ENCODE peak calls at places on chromosome 11, in nine cellular contexts. T is iPS DF 6.9; A is stimulated activated naive CD8-positive, alpha-beta T cell treated with anti-CD3 and anti-CD28 coated beads, Interleukin-15, Interleukin-2, amounts not matched to agents 100 U/mL and 50 U/mL, for 24 hours; H is B cell; J is KBM-7; Z is fibroblast of lung; X is Calu3; L is HCEC 1CT; G is EL. B is an unnamed sample.

GRCh38 chr11:130726647-130727046 is 189.6 kb downstream of the SNX19 start:
- DNase-seq in T (no peak), A (no peak), H (no peak), J (no peak), Z (no peak), X (no peak), L (no peak), G (no peak), B (no peak)

GRCh38 chr11:3058753-3059664 is 1.8 kb upstream of the CARS1 start:
- DNase-seq in T (no peak), A (no peak), H (no peak), J (no peak), Z (peak), X (peak), L (peak), G (peak), B (peak)

GRCh38 chr11:44948155-44948554 is 2.5 kb downstream of the TP53I11 start:
- DNase-seq in T (no peak), A (no peak), H (no peak), J (no peak), Z (no peak), X (no peak), L (no peak), G (no peak), B (no peak)

GRCh38 chr11:46520971-46521745 is 72.7 kb downstream of the AMBRA1 start:
- DNase-seq in T (no peak), A (no peak), H (no peak), J (no peak), Z (peak), X (no peak), L (peak), G (peak), B (peak)

GRCh38 chr11:32435511-32435946 is at the start of gene WT1:
- DNase-seq in T (no peak), A (no peak), H (no peak), J (peak), Z (no peak), X (no peak), L (no peak), G (no peak), B (no peak)

GRCh38 chr11:30329150-30329940 is 6.4 kb downstream of the ARL14EP start:
- DNase-seq in T (no peak), A (no peak), H (no peak), J (no peak), Z (no peak), X (no peak), L (no peak), G (no peak), B (no peak)

GRCh38 chr11:26297179-26297970 is 34.6 kb upstream of the ANO3 start:
- DNase-seq in T (no peak), A (no peak), H (peak), J (peak), Z (peak), X (peak), L (peak), G (peak), B (peak)

GRCh38 chr11:121996574-121996973 is 119.4 kb downstream of the BLID start:
- DNase-seq in T (no peak), A (no peak), H (no peak), J (no peak), Z (no peak), X (no peak), L (no peak), G (no peak), B (no peak)

GRCh38 chr11:795638-796564 is 2.2 kb downstream of the SLC25A22 start:
- DNase-seq in T (no peak), A (peak), H (peak), J (peak), Z (peak), X (peak), L (peak), G (peak), B (peak)

GRCh38 chr11:2463766-2464277 is 19.0 kb downstream of the KCNQ1 start:
- DNase-seq in T (no peak), A (no peak), H (no peak), J (no peak), Z (no peak), X (peak), L (no peak), G (no peak), B (no peak)

GRCh38 chr11:27085605-27086004 is 45.0 kb downstream of the BBOX1 start:
- DNase-seq in T (no peak), A (no peak), H (no peak), J (no peak), Z (no peak), X (no peak), L (no peak), G (no peak), B (peak)

GRCh38 chr11:95335989-95336388 is 105.0 kb upstream of the SESN3 start:
- DNase-seq in T (no peak), A (no peak), H (peak), J (no peak), Z (no peak), X (no peak), L (no peak), G (no peak), B (no peak)

GRCh38 chr11:70306586-70307033 is 36.1 kb downstream of the PPFIA1 start:
- DNase-seq in T (no peak), A (no peak), H (no peak), J (peak), Z (no peak), X (peak), L (no peak), G (no peak), B (no peak)

GRCh38 chr11:117438371-117439000 is 110.8 kb downstream of the CEP164 start:
- DNase-seq in T (no peak), A (peak), H (no peak), J (no peak), Z (no peak), X (no peak), L (no peak), G (no peak), B (no peak)

GRCh38 chr11:33443684-33444083 is 186.5 kb downstream of the HIPK3 start:
- DNase-seq in T (no peak), A (no peak), H (no peak), J (no peak), Z (no peak), X (no peak), L (no peak), G (no peak), B (no peak)

GRCh38 chr11:92556435-92556834 is 331.8 kb downstream of the FAT3 start:
- DNase-seq in T (no peak), A (no peak), H (no peak), J (no peak), Z (peak), X (peak), L (no peak), G (peak), B (peak)

GRCh38 chr11:123195182-123196059 is at the start of gene CLMP:
- DNase-seq in T (no peak), A (peak), H (no peak), J (no peak), Z (peak), X (no peak), L (peak), G (peak), B (peak)

GRCh38 chr11:67354314-67355022 is 1.1 kb upstream of the POLD4 start:
- DNase-seq in T (no peak), A (no peak), H (no peak), J (peak), Z (peak), X (peak), L (peak), G (peak), B (peak)

GRCh38 chr11:13208921-13209320 is 68.7 kb upstream of the BMAL1 start:
- DNase-seq in T (no peak), A (no peak), H (no peak), J (no peak), Z (no peak), X (no peak), L (no peak), G (no peak), B (no peak)

GRCh38 chr11:2547806-2548205 is 103.0 kb downstream of the KCNQ1 start:
- DNase-seq in T (no peak), A (no peak), H (no peak), J (no peak), Z (no peak), X (no peak), L (no peak), G (no peak), B (no peak)

GRCh38 chr11:9757809-9758675 is 94.2 kb downstream of the SWAP70 start:
- DNase-seq in T (no peak), A (peak), H (peak), J (peak), Z (peak), X (peak), L (peak), G (peak), B (peak)